ENCODE peak calls at places on chromosome 19, in five cellular contexts. One of them, this sample, is unnamed.

GRCh38 chr19:55487884-55488687 is at the start of gene SSC5D:
- DNase-seq in choroid plexus epithelial cell: peak
- DNase-seq in OCI-LY7: no peak
- DNase-seq in retinal pigment epithelial cell: no peak
- DNase-seq in fibroblast of pulmonary artery: peak
- DNase-seq in this sample: no peak

GRCh38 chr19:30158893-30159245 is 213.3 kb upstream of the ZNF536 start:
- DNase-seq in choroid plexus epithelial cell: no peak
- DNase-seq in OCI-LY7: no peak
- DNase-seq in retinal pigment epithelial cell: no peak
- DNase-seq in fibroblast of pulmonary artery: no peak
- DNase-seq in this sample: no peak

GRCh38 chr19:54137913-54138776 is 583 bp downstream of the CNOT3 start:
- DNase-seq in choroid plexus epithelial cell: no peak
- DNase-seq in OCI-LY7: peak
- DNase-seq in retinal pigment epithelial cell: no peak
- DNase-seq in fibroblast of pulmonary artery: no peak
- DNase-seq in this sample: no peak

GRCh38 chr19:8391274-8392016 is 1.3 kb downstream of the RAB11B start:
- DNase-seq in choroid plexus epithelial cell: no peak
- DNase-seq in OCI-LY7: no peak
- DNase-seq in retinal pigment epithelial cell: no peak
- DNase-seq in fibroblast of pulmonary artery: no peak
- DNase-seq in this sample: no peak

GRCh38 chr19:34220472-34221063 is 33.8 kb upstream of the GARRE1 start:
- DNase-seq in choroid plexus epithelial cell: peak
- DNase-seq in OCI-LY7: peak
- DNase-seq in retinal pigment epithelial cell: no peak
- DNase-seq in fibroblast of pulmonary artery: peak
- DNase-seq in this sample: no peak

GRCh38 chr19:12838182-12838890 is at the start of gene MAST1:
- DNase-seq in choroid plexus epithelial cell: no peak
- DNase-seq in OCI-LY7: peak
- DNase-seq in retinal pigment epithelial cell: no peak
- DNase-seq in fibroblast of pulmonary artery: no peak
- DNase-seq in this sample: no peak

GRCh38 chr19:53333071-53333465 is 481 bp upstream of the ZNF845 start:
- DNase-seq in choroid plexus epithelial cell: no peak
- DNase-seq in OCI-LY7: peak
- DNase-seq in retinal pigment epithelial cell: no peak
- DNase-seq in fibroblast of pulmonary artery: no peak
- DNase-seq in this sample: no peak

GRCh38 chr19:14166448-14166847 is 30.1 kb upstream of the ASF1B start:
- DNase-seq in choroid plexus epithelial cell: no peak
- DNase-seq in OCI-LY7: no peak
- DNase-seq in retinal pigment epithelial cell: no peak
- DNase-seq in fibroblast of pulmonary artery: no peak
- DNase-seq in this sample: no peak

GRCh38 chr19:55647732-55648656 is at the start of gene CCDC106:
- DNase-seq in choroid plexus epithelial cell: peak
- DNase-seq in OCI-LY7: peak
- DNase-seq in retinal pigment epithelial cell: no peak
- DNase-seq in fibroblast of pulmonary artery: peak
- DNase-seq in this sample: no peak

DNA sequence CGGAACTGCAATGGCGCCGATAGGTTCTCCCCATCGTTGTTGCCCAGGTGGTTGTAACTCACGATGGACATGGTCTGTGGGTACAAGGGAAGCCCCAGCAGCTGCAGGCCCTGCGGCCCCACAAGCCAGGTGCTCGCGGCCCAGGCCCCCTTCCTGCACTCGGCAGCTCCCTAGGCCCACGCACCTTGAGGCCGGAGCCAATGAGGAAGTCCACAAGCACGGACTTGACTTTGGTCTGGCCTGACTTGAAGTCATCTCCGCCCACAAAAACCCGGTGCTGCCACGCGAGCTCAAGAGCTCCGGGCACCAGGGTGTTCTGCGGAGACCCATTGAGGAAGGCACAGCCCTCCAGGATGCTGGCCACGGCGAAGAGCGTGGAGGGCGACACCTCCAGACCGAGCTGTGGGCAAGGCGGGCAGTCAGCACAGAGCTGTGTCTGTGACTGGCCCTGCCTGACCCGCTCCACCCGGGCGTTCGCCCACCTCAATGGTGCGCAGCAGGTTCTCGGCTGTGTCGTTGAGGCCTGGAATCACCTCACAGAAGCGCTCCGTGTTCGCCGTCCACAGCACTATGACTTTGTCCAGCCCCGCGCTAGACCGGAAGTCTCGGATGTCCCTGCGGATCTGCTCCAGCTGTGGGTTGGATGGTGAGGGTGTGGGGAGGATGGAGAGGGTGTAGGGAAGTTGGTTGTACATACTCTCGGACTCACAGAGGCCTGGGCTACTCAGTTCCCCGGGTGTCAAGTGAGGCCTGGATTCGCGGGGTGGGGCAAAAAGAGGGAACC is 1.9 kb downstream of the ISYNA1 start:
- DNase-seq in choroid plexus epithelial cell: no peak
- DNase-seq in OCI-LY7: no peak
- DNase-seq in retinal pigment epithelial cell: no peak
- DNase-seq in fibroblast of pulmonary artery: no peak
- DNase-seq in this sample: no peak
- H3K4me3 ChIP-seq in choroid plexus epithelial cell: peak
- H3K4me3 ChIP-seq in OCI-LY7: no peak
- H3K4me3 ChIP-seq in retinal pigment epithelial cell: peak
- H3K4me3 ChIP-seq in fibroblast of pulmonary artery: no peak
- H3K4me3 ChIP-seq in this sample: no peak

DNA sequence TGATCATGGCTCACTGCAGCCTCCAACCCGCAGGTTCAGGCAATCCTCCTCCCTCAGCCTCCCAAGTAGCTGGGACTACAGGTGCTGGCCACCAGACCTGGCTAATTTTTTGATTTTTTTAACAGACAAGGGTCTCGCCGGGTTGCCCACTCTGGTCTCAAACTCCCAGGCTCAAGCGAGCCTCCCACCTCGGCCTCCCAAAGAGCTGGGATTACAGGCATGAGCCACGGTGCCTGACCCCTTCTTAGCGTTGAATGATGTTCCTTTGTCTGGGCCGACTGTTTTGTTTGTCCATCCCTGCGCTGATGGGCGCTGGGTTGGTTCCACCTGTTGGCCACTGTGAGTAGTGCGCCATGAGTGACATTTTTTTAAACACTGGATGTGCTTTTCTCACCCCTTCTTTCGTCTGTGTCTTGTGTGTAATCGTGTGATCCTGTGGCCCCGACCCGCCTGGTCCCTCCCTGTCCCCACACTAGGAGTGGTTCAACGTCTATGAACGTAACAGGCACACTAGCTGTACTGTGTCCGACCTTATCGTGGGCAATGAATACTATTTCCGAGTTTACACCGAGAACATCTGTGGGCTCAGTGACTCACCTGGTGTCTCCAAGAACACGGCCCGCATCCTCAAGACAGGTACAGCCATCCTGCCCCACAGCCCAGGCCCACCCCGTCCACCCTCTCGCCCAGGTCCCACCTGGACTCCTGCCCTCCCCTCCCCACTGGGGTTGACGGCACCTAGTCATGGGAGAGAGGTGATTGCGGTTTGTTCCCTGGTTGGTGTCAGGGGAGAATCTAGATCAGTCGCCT is 15.0 kb upstream of the EMC10 start:
- DNase-seq in choroid plexus epithelial cell: peak
- DNase-seq in OCI-LY7: peak
- DNase-seq in retinal pigment epithelial cell: peak
- DNase-seq in fibroblast of pulmonary artery: peak
- DNase-seq in this sample: peak
- TF ChIP-seq CTCF in choroid plexus epithelial cell: peak
- TF ChIP-seq CTCF in OCI-LY7: peak
- TF ChIP-seq CTCF in retinal pigment epithelial cell: peak
- TF ChIP-seq CTCF in fibroblast of pulmonary artery: peak
- TF ChIP-seq CTCF in this sample: peak

GRCh38 chr19:676007-676342 is 217 bp upstream of the FSTL3 start:
- DNase-seq in choroid plexus epithelial cell: no peak
- DNase-seq in OCI-LY7: no peak
- DNase-seq in retinal pigment epithelial cell: no peak
- DNase-seq in fibroblast of pulmonary artery: no peak
- DNase-seq in this sample: no peak
- H3K4me3 ChIP-seq in choroid plexus epithelial cell: peak
- H3K4me3 ChIP-seq in OCI-LY7: no peak
- H3K4me3 ChIP-seq in retinal pigment epithelial cell: peak
- H3K4me3 ChIP-seq in fibroblast of pulmonary artery: peak
- H3K4me3 ChIP-seq in this sample: peak

DNA sequence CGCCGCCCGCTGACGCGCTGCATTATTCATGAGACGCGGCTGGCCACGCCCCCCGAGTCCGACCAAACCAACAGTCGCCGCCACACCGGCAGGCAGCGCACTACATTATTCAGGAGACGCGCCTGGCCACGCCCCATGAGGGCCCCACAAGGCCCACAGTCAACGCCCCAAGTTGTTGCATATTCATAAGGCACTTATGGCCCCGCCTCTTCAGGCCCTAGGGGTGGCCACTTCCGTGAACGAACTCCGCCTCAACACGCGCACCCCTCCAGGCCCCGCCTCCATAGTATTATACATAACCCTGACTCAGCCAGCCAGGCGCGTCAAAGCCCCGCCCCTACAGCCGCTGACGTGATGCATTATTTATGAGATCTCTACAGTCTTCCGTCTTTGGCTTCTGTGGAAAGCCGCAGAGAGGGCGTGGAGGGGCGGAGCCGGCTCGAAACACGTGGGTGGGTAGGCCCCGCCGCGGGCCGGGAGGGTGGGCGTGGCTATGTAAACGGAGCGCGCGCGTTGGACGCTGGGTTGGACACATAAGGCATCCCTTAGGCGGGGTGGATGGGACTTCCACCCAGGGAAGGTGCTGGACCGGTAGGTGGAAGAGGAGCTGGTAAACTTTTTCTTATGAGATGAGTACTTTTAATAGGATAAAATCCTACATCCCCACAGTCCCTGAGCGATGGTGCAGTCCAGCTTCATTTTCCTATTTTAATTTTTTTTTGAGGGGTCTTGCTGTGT is 423 bp upstream of the ELL start:
- DNase-seq in choroid plexus epithelial cell: peak
- DNase-seq in OCI-LY7: peak
- DNase-seq in retinal pigment epithelial cell: peak
- DNase-seq in fibroblast of pulmonary artery: peak
- DNase-seq in this sample: peak
- TF ChIP-seq CTCF in choroid plexus epithelial cell: peak
- TF ChIP-seq CTCF in OCI-LY7: no peak
- TF ChIP-seq CTCF in retinal pigment epithelial cell: no peak
- TF ChIP-seq CTCF in fibroblast of pulmonary artery: peak
- TF ChIP-seq CTCF in this sample: peak

DNA sequence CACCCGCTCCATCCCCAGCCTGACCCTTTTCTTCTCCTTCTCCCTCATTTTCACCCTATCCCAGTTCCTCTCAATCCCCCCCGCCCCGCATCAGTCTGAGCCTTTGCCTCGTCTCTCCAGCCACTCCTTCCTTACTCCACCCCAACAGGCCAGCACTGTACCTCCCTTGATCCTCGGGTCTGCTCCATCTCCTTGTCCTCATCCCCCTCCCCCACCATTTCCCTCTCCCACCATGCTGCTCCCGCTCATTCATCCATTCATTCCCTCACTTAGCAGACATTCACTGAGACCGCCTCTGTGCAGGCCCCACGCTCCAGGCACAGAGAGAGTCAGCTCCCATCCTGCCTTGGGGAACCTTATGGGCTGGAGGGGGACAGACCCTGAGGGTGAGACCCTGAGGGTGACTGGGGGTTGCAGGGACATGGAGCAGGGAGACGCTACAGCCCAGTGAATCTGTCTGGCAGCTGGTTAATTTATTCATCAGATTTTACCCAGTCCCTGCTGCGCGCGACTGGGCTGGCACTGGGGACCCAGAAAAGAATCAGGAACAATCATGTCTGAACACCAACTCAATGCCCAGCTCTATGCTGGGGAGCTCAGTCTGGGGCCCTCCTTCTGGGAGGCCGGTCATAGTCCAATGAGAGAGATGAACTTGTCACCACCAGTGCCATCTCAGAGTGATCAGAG is 881 bp downstream of the ARHGAP33 start:
- DNase-seq in choroid plexus epithelial cell: no peak
- DNase-seq in OCI-LY7: no peak
- DNase-seq in retinal pigment epithelial cell: no peak
- DNase-seq in fibroblast of pulmonary artery: no peak
- DNase-seq in this sample: no peak
- H3K4me3 ChIP-seq in choroid plexus epithelial cell: peak
- H3K4me3 ChIP-seq in OCI-LY7: peak
- H3K4me3 ChIP-seq in retinal pigment epithelial cell: peak
- H3K4me3 ChIP-seq in fibroblast of pulmonary artery: peak
- H3K4me3 ChIP-seq in this sample: peak